ENCODE peak calls at places on chromosomes 12 and 14, in seven cellular contexts. K is NCI-H1694 treated with DMSO at 0.1 percent for 48 hours; T is cardiac fibroblast; Y is activated gamma-delta T cell; C is adrenal gland; A is epithelial cell of esophagus; U is stimulated activated CD4-positive, alpha-beta T cell treated with anti-CD3 and anti-CD28 coated beads, Interleukin-15, amount 100 ng/mL, for 24 hours. Q is an unnamed sample.

GRCh38 chr14:56821807-56822615 is 11.7 kb upstream of the OTX2 start:
- DNase-seq in K (no peak), T (no peak), Y (no peak), C (no peak), A (no peak), U (no peak), Q (no peak)

GRCh38 chr12:85390281-85390680 is 110.3 kb downstream of the ALX1 start:
- DNase-seq in K (no peak), T (no peak), Y (no peak), C (no peak), A (no peak), U (no peak), Q (no peak)

GRCh38 chr14:104797112-104798044 is 1.8 kb upstream of the AKT1 start:
- DNase-seq in K (no peak), T (no peak), Y (no peak), C (no peak), A (no peak), U (no peak), Q (no peak)

GRCh38 chr12:67456281-67456918 is 187.2 kb downstream of the CAND1 start:
- DNase-seq in K (peak), T (peak), Y (no peak), C (peak), A (peak), U (no peak), Q (no peak)

GRCh38 chr14:101495827-101496778 is 65.2 kb upstream of the DIO3 start:
- DNase-seq in K (no peak), T (no peak), Y (no peak), C (peak), A (no peak), U (no peak), Q (no peak)

GRCh38 chr12:57016348-57016747 is at the start of gene TAC3:
- DNase-seq in K (no peak), T (no peak), Y (no peak), C (no peak), A (no peak), U (no peak), Q (no peak)

GRCh38 chr14:98949031-98949430 is 323.0 kb downstream of the BCL11B start:
- DNase-seq in K (no peak), T (no peak), Y (no peak), C (no peak), A (no peak), U (no peak), Q (no peak)

GRCh38 chr12:89862511-89863331 is 154.1 kb upstream of the ATP2B1 start:
- DNase-seq in K (no peak), T (peak), Y (no peak), C (peak), A (no peak), U (peak), Q (no peak)

GRCh38 chr12:45990468-45991288 is at the start of gene SCAF11:
- DNase-seq in K (peak), T (peak), Y (peak), C (peak), A (peak), U (peak), Q (peak)

GRCh38 chr12:89391726-89392336 is 39.5 kb upstream of the DUSP6 start:
- DNase-seq in K (no peak), T (no peak), Y (no peak), C (no peak), A (no peak), U (no peak), Q (no peak)

GRCh38 chr14:56136571-56137498 is 18.6 kb downstream of the PELI2 start:
- DNase-seq in K (no peak), T (no peak), Y (no peak), C (no peak), A (no peak), U (no peak), Q (no peak)

GRCh38 chr12:52036587-52037171 is 14.6 kb upstream of the NR4A1 start:
- DNase-seq in K (no peak), T (peak), Y (peak), C (peak), A (peak), U (peak), Q (peak)

GRCh38 chr14:34615507-34615906 is 14.4 kb downstream of the SNX6 start:
- DNase-seq in K (no peak), T (no peak), Y (no peak), C (no peak), A (no peak), U (no peak), Q (no peak)

GRCh38 chr12:93982847-93983315 is 165.5 kb upstream of the PLXNC1 start:
- DNase-seq in K (no peak), T (peak), Y (no peak), C (peak), A (peak), U (peak), Q (no peak)